ENCODE peak calls at places on chromosomes 6 and 20, in ten cellular contexts. U is EL; Y is HFFc6; K is SJSA1; X is epithelial cell of prostate; Z is germinal center; G is GM12864; H is activated T-helper 2 cell treated with anti-CD3 and anti-CD28 coated beads, Interferon-gamma antibody, Interleukin-2, Interleukin-4, amounts not matched to agents 10 μg/mL and 5 μg/mL and 100 μg/mL, durations not matched to agents 14 hours and 24 hours and 36 hours; E is body of pancreas; I is SIG-M5. M is an unnamed sample.

GRCh38 chr6:154515808-154516207 is 5.3 kb upstream of the CNKSR3 start:
- DNase-seq in Z (no peak), E (no peak), I (no peak), H (no peak), Y (no peak), K (no peak), G (no peak), X (no peak), U (no peak), M (no peak)

GRCh38 chr20:47133809-47134456 is 222.6 kb downstream of the ZMYND8 start:
- DNase-seq in K (peak; percentile 41), X (no peak), H (no peak), E (no peak), G (no peak), Z (no peak), Y (peak; percentile 64), I (no peak), U (peak; percentile 89), M (peak; percentile 60)

GRCh38 chr6:79570802-79571367 is 33.7 kb upstream of the LCA5 start:
- DNase-seq in G (no peak), K (peak; percentile 33), Y (peak; percentile 18), H (no peak), U (peak; percentile 42), E (no peak), I (no peak), Z (peak; percentile 16), X (no peak), M (no peak)

GRCh38 chr6:158653577-158654354 is 3.9 kb downstream of the SYTL3 start:
- DNase-seq in K (peak; percentile 95), X (no peak), I (no peak), E (peak; percentile 50), Y (no peak), H (peak; percentile 92), G (peak; percentile 68), U (no peak), Z (no peak), M (no peak)

GRCh38 chr20:58715709-58716475 is 23.3 kb downstream of the NPEPL1 start:
- DNase-seq in Y (no peak), H (peak; percentile 7), I (no peak), G (no peak), U (no peak), K (no peak), Z (no peak), X (no peak), E (peak; percentile 8), M (no peak)

GRCh38 chr20:51388227-51388626 is 154.3 kb downstream of the NFATC2 start:
- DNase-seq in X (peak; percentile 37), I (no peak), G (no peak), Y (peak; percentile 61), Z (no peak), E (no peak), K (peak; percentile 24), U (peak; percentile 62), H (no peak), M (no peak)

GRCh38 chr20:2521369-2522305 is 12.9 kb upstream of the ZNF343 start:
- DNase-seq in Z (peak; percentile 61), U (peak; percentile 42), G (no peak), I (no peak), E (peak; percentile 42), X (no peak), H (peak; percentile 37), Y (no peak), K (peak; percentile 24), M (peak; percentile 64)

GRCh38 chr20:47335251-47336012 is 21.1 kb downstream of the ZMYND8 start:
- DNase-seq in U (peak; percentile 38), Z (no peak), H (no peak), G (no peak), K (no peak), X (no peak), E (no peak), Y (no peak), I (no peak), M (no peak)

GRCh38 chr6:137405806-137406205 is 88.4 kb downstream of the OLIG3 start:
- DNase-seq in K (no peak), I (no peak), Y (no peak), U (no peak), G (no peak), X (no peak), H (no peak), E (no peak), Z (no peak), M (no peak)

GRCh38 chr6:50952092-50952932 is 133.6 kb downstream of the TFAP2B start:
- DNase-seq in I (no peak), K (no peak), H (no peak), G (no peak), E (no peak), U (no peak), Y (no peak), Z (no peak), X (no peak), M (no peak)

GRCh38 chr6:42316390-42316970 is 98.8 kb upstream of the MRPS10 start:
- DNase-seq in Y (peak; percentile 56), X (no peak), I (peak; percentile 42), K (peak; percentile 94), E (no peak), U (peak; percentile 81), Z (no peak), H (no peak), G (peak; percentile 13), M (peak; percentile 75)

GRCh38 chr20:32252189-32252588 is 25.3 kb upstream of the KIF3B start:
- DNase-seq in E (no peak), G (no peak), I (no peak), H (peak; percentile 28), Y (no peak), K (no peak), Z (no peak), U (no peak), X (no peak), M (no peak)

GRCh38 chr6:42777126-42777822 is 4.6 kb upstream of the BICRAL start:
- DNase-seq in Z (peak; percentile 29), U (peak; percentile 72), E (no peak), I (no peak), H (no peak), Y (peak; percentile 45), G (peak; percentile 74), K (peak; percentile 50), X (no peak), M (no peak)

GRCh38 chr6:70549327-70549726 is 17.4 kb upstream of the SDHAF4 start:
- DNase-seq in X (no peak), Z (no peak), I (no peak), Y (peak; percentile 48), U (peak; percentile 32), G (no peak), H (no peak), K (no peak), E (no peak), M (no peak)

GRCh38 chr20:347640-348484 is 951 bp downstream of the NRSN2 start:
- DNase-seq in Z (peak; percentile 83), I (no peak), U (peak; percentile 97), K (peak; percentile 89), E (peak; percentile 90), H (peak; percentile 55), G (no peak), X (no peak), Y (peak; percentile 91), M (peak; percentile 60)

GRCh38 chr6:165559632-165560031 is 103.4 kb downstream of the PDE10A start:
- DNase-seq in U (no peak), H (no peak), Z (no peak), E (no peak), Y (no peak), I (no peak), X (no peak), K (no peak), G (no peak), M (no peak)

GRCh38 chr20:3815703-3816315 is 4.5 kb upstream of the AP5S1 start:
- DNase-seq in Z (no peak), U (no peak), K (no peak), E (no peak), H (no peak), G (no peak), X (no peak), I (no peak), Y (no peak), M (no peak)

GRCh38 chr6:55445648-55446204 is 118.5 kb downstream of the GFRAL start:
- DNase-seq in X (no peak), I (no peak), Y (peak; percentile 12), U (peak; percentile 27), H (no peak), K (peak; percentile 30), G (no peak), E (no peak), Z (no peak), M (peak; percentile 3)

GRCh38 chr6:128303870-128304269 is 216.5 kb downstream of the PTPRK start:
- DNase-seq in E (no peak), Z (no peak), Y (no peak), I (peak; percentile 60), H (no peak), X (no peak), G (no peak), U (no peak), K (no peak), M (no peak)

GRCh38 chr6:36592221-36592655 is 1.9 kb upstream of the SRSF3 start:
- DNase-seq in Y (no peak), E (no peak), G (peak; percentile 73), I (no peak), K (no peak), U (no peak), Z (peak; percentile 74), X (no peak), H (no peak), M (no peak)

GRCh38 chr6:31834367-31834703 is 6.8 kb downstream of the HSPA1B start:
- DNase-seq in H (peak; percentile 58), E (peak; percentile 84), I (no peak), X (no peak), Z (peak; percentile 75), G (peak; percentile 67), Y (peak; percentile 81), U (peak; percentile 88), K (no peak), M (peak; percentile 96)

GRCh38 chr6:88761237-88762031 is 202.0 kb downstream of the RNGTT start:
- DNase-seq in I (no peak), X (no peak), H (no peak), G (peak; percentile 63), Z (peak; percentile 60), Y (no peak), U (no peak), K (no peak), E (no peak), M (no peak)

GRCh38 chr6:137650720-137651119 is 156.5 kb upstream of the OLIG3 start:
- DNase-seq in G (no peak), Z (no peak), K (no peak), H (no peak), Y (no peak), U (no peak), I (no peak), X (no peak), E (no peak), M (no peak)

GRCh38 chr6:18028332-18028731 is 40.9 kb upstream of the KIF13A start:
- DNase-seq in G (no peak), I (no peak), U (no peak), E (no peak), X (peak; percentile 50), Y (no peak), K (no peak), Z (no peak), H (no peak), M (no peak)

GRCh38 chr6:43184268-43184985 is 2.4 kb downstream of the CUL9 start:
- DNase-seq in I (no peak), X (no peak), U (no peak), E (no peak), Z (no peak), H (no peak), Y (no peak), K (no peak), G (no peak), M (no peak)

GRCh38 chr6:7236312-7237209 is 76.4 kb downstream of the SSR1 start:
- DNase-seq in Y (no peak), Z (no peak), G (peak; percentile 50), X (no peak), H (no peak), K (no peak), I (no peak), E (peak; percentile 68), U (no peak), M (peak; percentile 56)

GRCh38 chr20:164618-165017 is 7.4 kb downstream of the DEFB127 start:
- DNase-seq in Z (no peak), I (no peak), H (no peak), Y (no peak), K (no peak), E (no peak), G (no peak), X (no peak), U (no peak), M (no peak)

GRCh38 chr6:166387642-166388325 is 5.0 kb upstream of the MPC1 start:
- DNase-seq in E (no peak), I (no peak), G (no peak), U (no peak), Y (no peak), K (no peak), Z (no peak), X (no peak), H (no peak), M (peak; percentile 22)